ENCODE peak calls at places on chromosomes 2 and 18, in ten cellular contexts. U, H, L, D, S, F, M, W, B and C are unnamed samples.

GRCh38 chr2:235027558-235028214 is 75.9 kb downstream of the SH3BP4 start:
- DNase-seq in U (no peak), H (no peak), L (no peak), D (peak; percentile 84), S (peak; percentile 49), F (peak; percentile 52), M (no peak), W (no peak), B (peak; percentile 55), C (no peak)

GRCh38 chr2:41966431-41966893 is 81.4 kb upstream of the PKDCC start:
- DNase-seq in U (peak; percentile 94), H (peak; percentile 93), L (peak; percentile 93), D (peak; percentile 99), S (peak; percentile 96), F (peak; percentile 79), M (peak; percentile 87), W (peak; percentile 85), B (peak; percentile 98), C (no peak)

GRCh38 chr18:79942786-79943607 is 8.5 kb downstream of the SLC66A2 start:
- DNase-seq in U (peak; percentile 39), H (no peak), L (no peak), D (no peak), S (no peak), F (no peak), M (peak; percentile 73), W (no peak), B (no peak), C (no peak)

GRCh38 chr18:55587341-55588000 is 521 bp downstream of the TCF4 start:
- DNase-seq in U (no peak), H (no peak), L (no peak), D (peak; percentile 40), S (peak; percentile 56), F (peak; percentile 9), M (no peak), W (peak; percentile 30), B (peak; percentile 58), C (peak; percentile 10)

GRCh38 chr2:241680827-241681599 is 5.6 kb downstream of the DTYMK start:
- DNase-seq in U (peak; percentile 67), H (peak; percentile 53), L (peak; percentile 98), D (peak; percentile 98), S (peak; percentile 96), F (no peak), M (no peak), W (no peak), B (peak; percentile 95), C (no peak)

GRCh38 chr2:235218486-235218907 is 266.7 kb downstream of the SH3BP4 start:
- DNase-seq in U (no peak), H (no peak), L (no peak), D (peak; percentile 64), S (no peak), F (no peak), M (no peak), W (no peak), B (no peak), C (no peak)

GRCh38 chr2:109275120-109276040 is 146.4 kb downstream of the SH3RF3 start:
- DNase-seq in U (no peak), H (no peak), L (no peak), D (no peak), S (no peak), F (no peak), M (no peak), W (no peak), B (no peak), C (peak; percentile 16)

GRCh38 chr2:161044937-161045336 is 115.3 kb upstream of the TANK start:
- DNase-seq in U (no peak), H (peak; percentile 28), L (no peak), D (no peak), S (peak; percentile 80), F (no peak), M (no peak), W (no peak), B (no peak), C (no peak)

GRCh38 chr2:221642447-221642846 is 70.3 kb upstream of the EPHA4 start:
- DNase-seq in U (no peak), H (no peak), L (no peak), D (no peak), S (no peak), F (no peak), M (no peak), W (no peak), B (no peak), C (no peak)

DNA sequence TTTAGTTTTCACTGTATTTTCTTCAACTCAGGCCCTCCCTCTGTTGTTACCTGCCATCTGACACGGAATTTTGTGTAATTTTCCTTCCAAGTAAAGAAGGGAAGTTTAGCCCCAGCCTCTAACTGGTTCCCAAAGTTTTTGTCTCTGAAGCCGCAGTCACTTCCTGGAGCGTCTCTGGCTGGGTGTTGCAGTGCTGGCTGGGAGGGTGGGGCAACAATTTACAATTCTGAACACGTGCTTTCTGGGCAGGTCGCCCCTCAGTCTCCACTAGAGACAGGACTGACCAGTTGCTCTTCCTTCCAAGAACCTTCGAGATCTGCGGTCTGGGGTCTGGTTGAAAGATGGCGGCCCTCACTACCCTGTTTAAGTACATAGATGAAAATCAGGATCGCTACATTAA is 3.5 kb downstream of the CNDP2 start:
- DNase-seq in U (peak; percentile 83), H (peak; percentile 44), L (no peak), D (peak; percentile 33), S (peak; percentile 47), F (no peak), M (peak; percentile 89), W (peak; percentile 37), B (peak; percentile 56), C (peak; percentile 31)
- H3K4me3 ChIP-seq in U (peak overlapping the region; percentile 38), H (no peak overlapping the region), L (peak overlapping the region; percentile 4), D (peak overlapping the region; percentile 45), S (no peak overlapping the region), F (no peak overlapping the region), M (no peak overlapping the region), W (peak overlapping the region; percentile 25), B (peak overlapping the region; percentile 38), C (peak overlapping the region; percentile 76)

GRCh38 chr2:37343537-37344434 is 644 bp upstream of the QPCT start:
- DNase-seq in U (no peak), H (no peak), L (peak; percentile 68), D (peak; percentile 59), S (peak; percentile 67), F (peak; percentile 78), M (no peak), W (no peak), B (peak; percentile 62), C (no peak)
- H3K4me3 ChIP-seq in U (peak overlapping the region; percentile 74), H (peak overlapping the region; percentile 67), L (peak overlapping the region; percentile 52), D (peak overlapping the region; percentile 72), S (no peak overlapping the region), F (peak overlapping the region; percentile 71), M (no peak overlapping the region), W (peak overlapping the region; percentile 82), B (peak overlapping the region; percentile 66), C (no peak overlapping the region)

GRCh38 chr2:101473911-101474751 is 781 bp downstream of the RFX8 start:
- DNase-seq in U (peak; percentile 65), H (peak; percentile 36), L (no peak), D (peak; percentile 71), S (peak; percentile 50), F (no peak), M (peak; percentile 58), W (peak; percentile 71), B (peak; percentile 42), C (peak; percentile 51)
- H3K4me3 ChIP-seq in U (peak overlapping the region; percentile 74), H (peak overlapping the region; percentile 59), L (peak overlapping the region; percentile 60), D (peak overlapping the region; percentile 70), S (peak overlapping the region; percentile 66), F (no peak overlapping the region), M (no peak overlapping the region), W (peak overlapping the region; percentile 57), B (peak overlapping the region; percentile 66), C (peak overlapping the region; percentile 64)

GRCh38 chr2:113157897-113158753 is 15.6 kb upstream of the PSD4 start:
- DNase-seq in U (no peak), H (no peak), L (no peak), D (peak; percentile 32), S (no peak), F (no peak), M (no peak), W (no peak), B (peak; percentile 17), C (no peak)
- H3K4me3 ChIP-seq in U (peak overlapping the region; percentile 45), H (peak overlapping the region; percentile 30), L (peak overlapping the region; percentile 50), D (peak overlapping the region; percentile 61), S (peak overlapping the region; percentile 76), F (peak overlapping the region; percentile 66), M (peak overlapping the region; percentile 44), W (peak overlapping the region; percentile 38), B (no peak overlapping the region), C (peak overlapping the region; percentile 37)

GRCh38 chr2:99708231-99708630 is 218.4 kb upstream of the REV1 start:
- DNase-seq in U (peak; percentile 65), H (peak; percentile 53), L (no peak), D (no peak), S (no peak), F (no peak), M (no peak), W (peak; percentile 33), B (no peak), C (no peak)

GRCh38 chr2:99706734-99707133 is 216.9 kb upstream of the REV1 start:
- DNase-seq in U (no peak), H (no peak), L (no peak), D (no peak), S (no peak), F (no peak), M (no peak), W (no peak), B (no peak), C (no peak)

GRCh38 chr2:99709229-99709628 is 219.4 kb upstream of the REV1 start:
- DNase-seq in U (no peak), H (no peak), L (no peak), D (no peak), S (no peak), F (no peak), M (no peak), W (no peak), B (no peak), C (no peak)

GRCh38 chr2:99710720-99711612 is 221.1 kb upstream of the REV1 start:
- DNase-seq in U (no peak), H (no peak), L (no peak), D (peak; percentile 78), S (no peak), F (no peak), M (no peak), W (no peak), B (no peak), C (no peak)

GRCh38 chr2:99707592-99707991 is 217.8 kb upstream of the REV1 start:
- DNase-seq in U (no peak), H (no peak), L (no peak), D (peak; percentile 89), S (peak; percentile 52), F (no peak), M (no peak), W (no peak), B (peak; percentile 26), C (no peak)
- H3K4me3 ChIP-seq in U (peak overlapping the region; percentile 36), H (peak overlapping the region; percentile 12), L (no peak overlapping the region), D (peak overlapping the region; percentile 48), S (no peak overlapping the region), F (no peak overlapping the region), M (no peak overlapping the region), W (peak overlapping the region; percentile 37), B (no peak overlapping the region), C (no peak overlapping the region)